ENCODE peak calls at places on chromosomes 6 and 20, in ten cellular contexts. U is naive thymus-derived CD8-positive, alpha-beta T cell; Q is nephron progenitor cell; B is prostate gland; W is ELR; T is IMR-90; V is activated T-cell treated with anti-CD3 and anti-CD28 coated beads, Interleukin-2, amount 50 U/mL, for 72 hours; A is DMS153; Y is activated CD4-positive, alpha-beta T cell treated with anti-CD3 and anti-CD28 coated beads for 48 hours; M is CD8-positive, alpha-beta T cell. O is an unnamed sample.

GRCh38 chr6:43981363-43981990 is 145.8 kb downstream of the MRPL14 start:
- DNase-seq in M (no peak), A (no peak), Y (no peak), B (no peak), T (no peak), Q (no peak), V (no peak), W (no peak), U (no peak), O (no peak)

GRCh38 chr20:59123011-59123676 is 40.5 kb upstream of the ZNF831 start:
- DNase-seq in Y (peak; percentile 60), M (peak; percentile 78), W (no peak), T (no peak), U (peak; percentile 22), V (peak; percentile 36), B (no peak), A (no peak), Q (no peak), O (no peak)

GRCh38 chr6:114327074-114327473 is 15.7 kb downstream of the HS3ST5 start:
- DNase-seq in Y (no peak), U (no peak), V (no peak), T (no peak), W (no peak), M (no peak), A (no peak), B (no peak), Q (no peak), O (no peak)

GRCh38 chr6:157630463-157631080 is 192.5 kb upstream of the SNX9 start:
- DNase-seq in Y (no peak), B (no peak), W (no peak), T (no peak), Q (no peak), A (no peak), M (no peak), V (no peak), U (no peak), O (no peak)

GRCh38 chr20:4130404-4131189 is 115.2 kb upstream of the RNF24 start:
- DNase-seq in U (no peak), Y (peak; percentile 75), A (no peak), T (peak; percentile 72), M (no peak), W (peak; percentile 81), B (no peak), V (peak; percentile 70), Q (no peak), O (peak; percentile 41)

GRCh38 chr20:57389695-57390603 is 1.2 kb upstream of the RBM38 start:
- DNase-seq in Y (peak; percentile 81), M (peak; percentile 64), A (no peak), V (peak; percentile 67), T (no peak), Q (peak; percentile 50), B (no peak), U (peak; percentile 40), W (no peak), O (no peak)

GRCh38 chr6:27163858-27164257 is 83.6 kb upstream of the PRSS16 start:
- DNase-seq in Q (no peak), B (no peak), T (no peak), M (no peak), V (no peak), Y (no peak), A (no peak), W (no peak), U (no peak), O (no peak)

GRCh38 chr6:3259491-3259958 is 778 bp downstream of the PSMG4 start:
- DNase-seq in Q (peak; percentile 36), T (peak; percentile 41), M (peak; percentile 28), W (peak; percentile 59), Y (peak; percentile 46), U (no peak), A (no peak), B (no peak), V (peak; percentile 61), O (peak; percentile 41)

GRCh38 chr20:48627737-48628128 is 200.1 kb downstream of the PREX1 start:
- DNase-seq in Y (no peak), Q (no peak), V (no peak), A (no peak), M (no peak), U (no peak), T (no peak), W (no peak), B (no peak), O (no peak)

GRCh38 chr6:38789256-38789655 is 74.1 kb downstream of the DNAH8 start:
- DNase-seq in A (no peak), Q (no peak), Y (no peak), B (no peak), W (no peak), T (no peak), V (no peak), U (no peak), M (no peak), O (no peak)

GRCh38 chr6:106724848-106725247 is 95.5 kb downstream of the QRSL1 start:
- DNase-seq in B (no peak), U (no peak), V (no peak), W (no peak), Q (no peak), Y (no peak), M (no peak), A (no peak), T (no peak), O (no peak)

GRCh38 chr6:133921249-133921859 is 31.7 kb upstream of the TBPL1 start:
- DNase-seq in Y (peak; percentile 82), Q (peak; percentile 85), T (peak; percentile 81), M (peak; percentile 68), U (peak; percentile 38), W (peak; percentile 86), B (peak; percentile 63), V (peak; percentile 77), A (peak; percentile 41), O (peak; percentile 72)

GRCh38 chr6:105282801-105283585 is 103.2 kb upstream of the POPDC3 start:
- DNase-seq in U (no peak), W (no peak), V (no peak), Q (no peak), A (no peak), B (no peak), M (no peak), T (no peak), Y (no peak), O (no peak)

GRCh38 chr6:116492331-116493067 is 18.9 kb upstream of the CALHM5 start:
- DNase-seq in Y (no peak), U (no peak), Q (no peak), B (no peak), T (no peak), A (no peak), M (no peak), W (no peak), V (no peak), O (no peak)

GRCh38 chr20:14918981-14919380 is 581.6 kb upstream of the FLRT3 start:
- DNase-seq in U (no peak), T (no peak), B (no peak), M (no peak), V (no peak), Y (no peak), W (no peak), Q (no peak), A (no peak), O (no peak)

GRCh38 chr6:155328539-155329459 is 14.5 kb upstream of the TFB1M start:
- DNase-seq in Y (no peak), A (peak; percentile 63), Q (no peak), B (no peak), U (no peak), V (no peak), T (peak; percentile 12), W (no peak), M (no peak), O (no peak)

GRCh38 chr6:152355166-152355565 is 282.0 kb downstream of the SYNE1 start:
- DNase-seq in A (no peak), U (no peak), V (no peak), T (no peak), M (no peak), Y (no peak), B (no peak), Q (no peak), W (no peak), O (no peak)

GRCh38 chr6:22045261-22045912 is 251.4 kb downstream of the PRL start:
- DNase-seq in Q (no peak), M (no peak), A (no peak), V (no peak), B (no peak), U (no peak), T (no peak), Y (no peak), W (no peak), O (no peak)

GRCh38 chr6:36267731-36268477 is 2.0 kb upstream of the PNPLA1 start:
- DNase-seq in V (no peak), A (no peak), Y (no peak), W (peak; percentile 35), B (no peak), Q (no peak), U (no peak), M (no peak), T (no peak), O (no peak)

GRCh38 chr6:37456126-37456525 is 23.1 kb downstream of the CMTR1 start:
- DNase-seq in V (no peak), B (no peak), U (no peak), M (no peak), W (peak; percentile 94), Q (no peak), T (peak; percentile 88), A (no peak), Y (no peak), O (peak; percentile 86)

GRCh38 chr20:64093013-64093503 is 8.9 kb upstream of the LKAAEAR1 start:
- DNase-seq in A (no peak), W (no peak), B (no peak), Y (no peak), V (no peak), M (no peak), T (no peak), U (no peak), Q (no peak), O (no peak)

GRCh38 chr6:96837138-96837971 is at the start of gene GPR63:
- DNase-seq in Q (peak; percentile 80), V (peak; percentile 80), Y (peak; percentile 79), A (peak; percentile 60), U (peak; percentile 36), T (peak; percentile 52), B (peak; percentile 52), W (peak; percentile 86), M (peak; percentile 54), O (peak; percentile 74)

O was measured in HFFc6.